ENCODE peak calls at places on chromosomes 11 and 22, in four cellular contexts. M is adrenal gland, Q is keratinocyte, Z is Caco-2. T is an unnamed sample. For H3K4me1, the result is how much of the 10 kb centered on the place peaks cover.

GRCh38 chr11:72740562-72741428 is 11.4 kb downstream of the ARAP1 start:
- DNase-seq in M (no peak), Q (no peak), Z (peak), T (no peak)

GRCh38 chr22:49015993-49016908 is 811.4 kb downstream of the BRD1 start:
- DNase-seq in M (no peak), Q (no peak), Z (no peak), T (no peak)

GRCh38 chr22:25536578-25536977 is 27.9 kb upstream of the GRK3 start:
- DNase-seq in M (no peak), Q (no peak), Z (no peak), T (peak)

GRCh38 chr11:117458275-117459120 is 130.8 kb downstream of the CEP164 start:
- DNase-seq in M (no peak), Q (peak), Z (peak), T (no peak)

GRCh38 chr22:49960967-49961600 is 512 bp downstream of the PIM3 start:
- DNase-seq in M (peak), Q (no peak), Z (peak), T (peak)

GRCh38 chr22:35987487-35987886 is 41.1 kb downstream of the RBFOX2 start:
- DNase-seq in M (no peak), Q (no peak), Z (no peak), T (peak)

GRCh38 chr22:23714596-23715588 is 24.1 kb downstream of the RGL4 start:
- DNase-seq in M (no peak), Q (no peak), Z (no peak), T (no peak)

GRCh38 chr11:46615756-46616155 is 1.3 kb downstream of the HARBI1 start:
- DNase-seq in M (no peak), Q (no peak), Z (no peak), T (no peak)

GRCh38 chr11:131888230-131888826 is 517.9 kb downstream of the NTM start:
- DNase-seq in M (no peak), Q (peak), Z (no peak), T (peak)

GRCh38 chr11:45333023-45333422 is 46.9 kb upstream of the SYT13 start:
- DNase-seq in M (no peak), Q (no peak), Z (no peak), T (no peak)

GRCh38 chr22:19800761-19801244 is 40.2 kb downstream of the TBX1 start:
- DNase-seq in M (no peak), Q (no peak), Z (no peak), T (peak)

GRCh38 chr11:125568970-125569912 is at the start of gene EI24:
- DNase-seq in M (peak), Q (no peak), Z (peak), T (peak)

GRCh38 chr11:22449441-22449840 is 111.3 kb downstream of the SLC17A6 start:
- DNase-seq in M (no peak), Q (no peak), Z (no peak), T (peak)

GRCh38 chr11:95443386-95443785 is 212.4 kb upstream of the SESN3 start:
- DNase-seq in M (no peak), Q (no peak), Z (no peak), T (no peak)

GRCh38 chr11:134792044-134792443 is 380.0 kb upstream of the B3GAT1 start:
- DNase-seq in M (no peak), Q (no peak), Z (no peak), T (no peak)

GRCh38 chr11:70095541-70096252 is 17.6 kb downstream of the ANO1 start:
- DNase-seq in M (no peak), Q (no peak), Z (no peak), T (no peak)

GRCh38 chr22:24164243-24164642 is 17.0 kb upstream of the SUSD2 start:
- DNase-seq in M (no peak), Q (no peak), Z (no peak), T (no peak)

GRCh38 chr22:50182176-50183081 is 3.3 kb upstream of the TRABD start:
- DNase-seq in M (peak), Q (no peak), Z (no peak), T (no peak)

GRCh38 chr11:1568451-1568911 is 3.6 kb downstream of the DUSP8 start:
- DNase-seq in M (no peak), Q (no peak), Z (no peak), T (no peak)

GRCh38 chr11:72720047-72720446 is 32.2 kb downstream of the ARAP1 start:
- DNase-seq in M (no peak), Q (no peak), Z (no peak), T (no peak)

GRCh38 chr11:45614196-45614828 is 51.1 kb downstream of the CHST1 start:
- DNase-seq in M (no peak), Q (no peak), Z (no peak), T (no peak)

GRCh38 chr11:128859563-128860441 is 7.3 kb downstream of the KCNJ1 start:
- DNase-seq in M (peak), Q (no peak), Z (peak), T (peak)

GRCh38 chr22:37210041-37210803 is 2.1 kb downstream of the SSTR3 start:
- DNase-seq in M (no peak), Q (no peak), Z (peak), T (no peak)

GRCh38 chr22:45460288-45461109 is 42.2 kb upstream of the FBLN1 start:
- DNase-seq in M (no peak), Q (no peak), Z (no peak), T (no peak)

GRCh38 chr11:33598426-33599069 is 102.1 kb downstream of the C11orf91 start:
- DNase-seq in M (no peak), Q (no peak), Z (no peak), T (peak)

GRCh38 chr11:15967966-15968365 is 388.4 kb downstream of the SOX6 start:
- DNase-seq in M (no peak), Q (peak), Z (no peak), T (peak)

GRCh38 chr11:9459573-9460321 is 1.1 kb upstream of the ZNF143 start:
- DNase-seq in M (peak), Q (no peak), Z (no peak), T (peak)

GRCh38 chr22:45880091-45880651 is 96.8 kb downstream of the WNT7B start:
- DNase-seq in M (no peak), Q (no peak), Z (peak), T (no peak)

GRCh38 chr11:61378713-61379313 is 13.6 kb upstream of the TMEM216 start:
- DNase-seq in M (peak), Q (peak), Z (no peak), T (no peak)

GRCh38 chr22:45784357-45785277 is 113.0 kb downstream of the ATXN10 start:
- DNase-seq in M (no peak), Q (no peak), Z (no peak), T (no peak)

GRCh38 chr11:23570828-23571227 is 710.6 kb upstream of the CCDC179 start:
- DNase-seq in M (no peak), Q (no peak), Z (no peak), T (no peak)

GRCh38 chr11:12689029-12689755 is 15.0 kb downstream of the TEAD1 start:
- DNase-seq in M (no peak), Q (no peak), Z (no peak), T (no peak)

GRCh38 chr11:12692238-12693074 is 18.2 kb downstream of the TEAD1 start:
- DNase-seq in M (peak), Q (no peak), Z (peak), T (peak)

GRCh38 chr11:12691473-12691872 is 17.3 kb downstream of the TEAD1 start:
- DNase-seq in M (no peak), Q (no peak), Z (no peak), T (no peak)

GRCh38 chr11:12693075-12693473 is 18.9 kb downstream of the TEAD1 start:
- DNase-seq in M (peak), Q (no peak), Z (no peak), T (no peak)

GRCh38 chr11:12690663-12691062 is 16.4 kb downstream of the TEAD1 start:
- DNase-seq in M (no peak), Q (no peak), Z (no peak), T (no peak)
- H3K4me1 ChIP-seq in M (half or more), Q (half or more), Z (half or more), T (half or more)

DNA sequence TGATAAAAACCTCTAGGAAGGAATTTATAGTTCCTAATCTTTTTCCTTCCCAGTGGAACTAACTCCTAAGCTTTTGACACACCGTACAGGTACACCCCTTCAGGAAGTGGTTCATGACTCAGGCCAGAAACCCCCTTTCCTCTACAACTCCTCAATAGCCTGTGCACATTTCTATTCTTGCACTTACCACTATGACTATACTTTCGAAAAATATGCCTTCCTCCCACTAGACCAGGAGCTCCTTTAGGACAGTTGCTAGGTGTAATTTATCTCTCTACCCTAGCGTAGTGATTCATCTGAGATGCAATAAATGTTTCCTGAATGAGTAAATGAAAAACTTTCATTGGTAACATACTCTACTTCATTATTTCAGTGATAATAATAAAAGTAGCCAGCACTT is 14.5 kb downstream of the MAP6 start:
- DNase-seq in M (no peak), Q (peak), Z (peak), T (no peak)
- TF ChIP-seq CTCF in M (no peak), Q (no peak), Z (no peak), T (no peak)

GRCh38 chr11:115860246-115860645 is 356.0 kb upstream of the CADM1 start:
- DNase-seq in M (no peak), Q (no peak), Z (no peak), T (no peak)
- H3K4me3 ChIP-seq in M (no peak), Q (no peak), Z (no peak), T (no peak)

DNA sequence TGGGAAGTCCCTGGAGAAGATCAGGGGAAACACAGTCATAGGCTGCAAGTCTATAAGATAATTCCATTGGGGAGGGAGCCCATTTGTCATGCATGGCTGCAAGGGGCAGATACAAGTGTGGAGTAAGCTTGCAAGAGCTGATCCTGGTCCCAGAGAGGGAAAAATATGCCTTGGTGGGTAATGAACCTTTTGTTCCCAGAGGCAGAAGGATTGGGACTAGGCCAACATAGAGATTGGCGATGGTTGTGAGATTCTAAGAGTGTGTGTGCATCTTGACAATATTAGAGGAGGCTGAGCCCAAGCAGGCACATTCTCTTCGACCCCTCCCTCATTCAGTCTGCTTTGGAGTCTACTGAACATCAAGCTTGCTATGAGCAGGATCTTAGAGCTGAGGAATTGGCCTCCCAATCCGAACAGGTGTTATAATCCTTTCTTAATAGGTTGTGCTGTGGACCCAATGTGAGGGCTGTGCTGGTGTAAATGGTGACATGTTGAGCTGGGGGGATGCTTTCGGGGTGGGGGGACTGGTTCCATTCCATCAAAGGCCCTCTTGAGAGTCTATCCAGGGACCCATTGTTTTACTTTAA is 18.4 kb downstream of the MIAT start:
- DNase-seq in M (no peak), Q (no peak), Z (no peak), T (no peak)
- H3K4me1 ChIP-seq in M (under half), Q (under half), Z (under half), T (under half)

GRCh38 chr11:3109921-3110706 is 52.9 kb upstream of the CARS1 start:
- DNase-seq in M (peak), Q (no peak), Z (peak), T (peak)
- TF ChIP-seq CTCF in M (peak), Q (peak), Z (no peak), T (peak)

GRCh38 chr11:100576044-100577021 is 110.8 kb upstream of the ARHGAP42 start:
- DNase-seq in M (peak), Q (no peak), Z (no peak), T (peak)
- H3K4me3 ChIP-seq in M (no peak), Q (no peak), Z (no peak), T (no peak)

T was measured in cardiac muscle cell.